ENCODE peak calls at places on chromosomes 7 and 10, in four cellular contexts. K, Z, W and Y are unnamed samples.

GRCh38 chr10:94623572-94623971 is 60.0 kb upstream of the CYP2C18 start:
- DNase-seq in W (no peak), K (no peak), Z (no peak), Y (no peak)

GRCh38 chr10:44950326-44951225 is 9.0 kb upstream of the RASSF4 start:
- DNase-seq in W (no peak), K (no peak), Z (peak), Y (no peak)

GRCh38 chr7:143454091-143454729 is 11.0 kb downstream of the TAS2R60 start:
- DNase-seq in W (no peak), K (peak), Z (no peak), Y (no peak)

GRCh38 chr10:22629126-22629525 is 85.3 kb downstream of the PIP4K2A start:
- DNase-seq in Z (no peak), W (peak), K (peak), Y (no peak)

GRCh38 chr10:110643670-110644597 is at the start of gene RBM20:
- DNase-seq in Z (no peak), K (no peak), W (peak), Y (no peak)

GRCh38 chr10:117477961-117478670 is 64.4 kb upstream of the EMX2 start:
- DNase-seq in Z (no peak), K (peak), W (peak), Y (peak)

GRCh38 chr7:113071465-113071864 is 15.2 kb downstream of the GPR85 start:
- DNase-seq in W (no peak), Z (no peak), K (peak), Y (peak)

GRCh38 chr10:59177031-59177861 is 803 bp downstream of the PHYHIPL start:
- DNase-seq in K (peak), W (peak), Z (no peak), Y (peak)

GRCh38 chr10:124496620-124497019 is 35.0 kb downstream of the LHPP start:
- DNase-seq in W (no peak), Z (no peak), K (no peak), Y (no peak)

GRCh38 chr10:125538947-125539649 is 143.9 kb downstream of the TEX36 start:
- DNase-seq in K (no peak), W (peak), Z (no peak), Y (peak)

GRCh38 chr7:154842608-154843007 is 160.3 kb downstream of the PAXIP1 start:
- DNase-seq in K (no peak), Z (no peak), W (peak), Y (peak)

GRCh38 chr10:59864141-59864962 is 42.0 kb downstream of the CCDC6 start:
- DNase-seq in K (no peak), W (no peak), Z (no peak), Y (no peak)

GRCh38 chr7:83514977-83515376 is 134.0 kb downstream of the SEMA3E start:
- DNase-seq in K (no peak), W (no peak), Z (no peak), Y (no peak)

GRCh38 chr10:43396061-43396927 is 12.7 kb downstream of the HNRNPF start:
- DNase-seq in Z (peak), K (peak), W (peak), Y (peak)

GRCh38 chr7:97317575-97317974 is 200.1 kb downstream of the SDHAF3 start:
- DNase-seq in Z (no peak), W (no peak), K (no peak), Y (peak)

GRCh38 chr10:122878799-122879338 is 512 bp downstream of the FAM24B start:
- DNase-seq in W (peak), K (peak), Z (no peak), Y (peak)

GRCh38 chr7:23967949-23968599 is 258.1 kb downstream of the STK31 start:
- DNase-seq in K (no peak), W (no peak), Z (no peak), Y (no peak)

GRCh38 chr10:103501186-103501585 is 7.7 kb downstream of the NEURL1 start:
- DNase-seq in Z (no peak), W (no peak), K (no peak), Y (no peak)

GRCh38 chr7:12210179-12211053 is 678 bp upstream of the TMEM106B start:
- DNase-seq in W (peak), Z (no peak), K (no peak), Y (no peak)

GRCh38 chr10:10403762-10404161 is 613.9 kb upstream of the CELF2 start:
- DNase-seq in K (no peak), W (no peak), Z (no peak), Y (no peak)

GRCh38 chr7:155169081-155169480 is 99.0 kb downstream of the HTR5A start:
- DNase-seq in W (no peak), Z (no peak), K (no peak), Y (no peak)

GRCh38 chr10:110207805-110208613 is 604 bp downstream of the MXI1 start:
- DNase-seq in K (peak), Z (no peak), W (peak), Y (peak)

GRCh38 chr10:89147256-89147655 is 59.9 kb downstream of the CH25H start:
- DNase-seq in W (peak), K (peak), Z (no peak), Y (peak)

GRCh38 chr10:60044221-60044620 is 137.9 kb upstream of the CCDC6 start:
- DNase-seq in W (peak), K (peak), Z (no peak), Y (no peak)

GRCh38 chr10:124632064-124632531 is 112.1 kb downstream of the FAM53B start:
- DNase-seq in K (no peak), W (no peak), Z (peak), Y (peak)

GRCh38 chr10:125144209-125144608 is 16.2 kb downstream of the CTBP2 start:
- DNase-seq in Z (no peak), W (no peak), K (no peak), Y (no peak)

GRCh38 chr7:139471740-139472353 is 11.6 kb downstream of the KLRG2 start:
- DNase-seq in K (no peak), W (peak), Z (no peak), Y (peak)

GRCh38 chr7:13262929-13263530 is 575.6 kb downstream of the ARL4A start:
- DNase-seq in Z (no peak), W (peak), K (peak), Y (peak)

GRCh38 chr7:80895056-80895455 is 23.8 kb downstream of the SEMA3C start:
- DNase-seq in K (no peak), Z (no peak), W (no peak), Y (no peak)

GRCh38 chr7:141752634-141753033 is 11.3 kb upstream of the TAS2R3 start:
- DNase-seq in W (peak), Z (no peak), K (no peak), Y (no peak)

GRCh38 chr7:22083711-22084289 is 138.1 kb upstream of the CDCA7L start:
- DNase-seq in Z (no peak), W (peak), K (no peak), Y (no peak)

GRCh38 chr7:4965295-4966022 is 6.5 kb upstream of the MMD2 start:
- DNase-seq in K (no peak), Z (no peak), W (no peak), Y (no peak)

GRCh38 chr7:16026253-16027020 is 340.0 kb upstream of the MEOX2 start:
- DNase-seq in K (no peak), Z (no peak), W (no peak), Y (peak)

GRCh38 chr7:37162106-37162505 is 286.6 kb downstream of the ELMO1 start:
- DNase-seq in W (no peak), K (no peak), Z (no peak), Y (no peak)

GRCh38 chr10:48470115-48470892 is 134.6 kb downstream of the ARHGAP22 start:
- DNase-seq in Z (no peak), K (no peak), W (no peak), Y (no peak)

GRCh38 chr7:137981668-137982067 is 20.2 kb downstream of the CREB3L2 start:
- DNase-seq in K (no peak), Z (no peak), W (no peak), Y (no peak)

GRCh38 chr7:2909043-2909442 is 64.9 kb upstream of the GNA12 start:
- DNase-seq in K (no peak), Z (no peak), W (no peak), Y (no peak)

GRCh38 chr10:43193496-43194080 is 55.3 kb downstream of the CSGALNACT2 start:
- DNase-seq in Z (no peak), W (no peak), K (no peak), Y (no peak)

GRCh38 chr7:67302113-67303039 is 305.7 kb downstream of the TYW1 start:
- DNase-seq in K (peak), W (peak), Z (peak), Y (peak)
- TF ChIP-seq CTCF in K (peak), W (no peak), Z (peak), Y (no peak)

DNA sequence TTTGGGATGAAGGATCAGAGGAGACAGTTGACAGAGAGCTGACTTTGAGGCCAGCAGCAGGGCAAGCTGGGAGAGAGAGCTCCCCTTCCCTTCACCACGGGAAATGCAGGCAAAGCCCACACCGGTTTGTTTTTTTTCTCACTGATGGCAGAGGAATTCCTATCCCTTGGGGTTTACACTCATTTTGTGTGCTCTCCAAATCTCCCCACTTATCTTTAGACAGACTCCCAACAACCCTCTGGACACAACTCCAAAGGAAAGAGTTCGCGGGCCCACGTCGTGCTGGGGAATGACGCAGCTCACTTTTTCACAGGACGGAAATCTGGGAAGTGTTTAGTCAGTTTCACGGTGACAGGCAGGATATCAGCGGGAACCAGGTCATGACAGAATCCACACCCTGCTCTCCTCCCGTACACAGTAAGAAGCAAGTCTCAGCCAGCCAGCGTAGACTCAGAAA is 68.3 kb upstream of the FAM171A1 start:
- DNase-seq in Z (no peak), K (peak), W (no peak), Y (no peak)
- TF ChIP-seq CTCF in Z (peak), K (peak), W (no peak), Y (peak)

DNA sequence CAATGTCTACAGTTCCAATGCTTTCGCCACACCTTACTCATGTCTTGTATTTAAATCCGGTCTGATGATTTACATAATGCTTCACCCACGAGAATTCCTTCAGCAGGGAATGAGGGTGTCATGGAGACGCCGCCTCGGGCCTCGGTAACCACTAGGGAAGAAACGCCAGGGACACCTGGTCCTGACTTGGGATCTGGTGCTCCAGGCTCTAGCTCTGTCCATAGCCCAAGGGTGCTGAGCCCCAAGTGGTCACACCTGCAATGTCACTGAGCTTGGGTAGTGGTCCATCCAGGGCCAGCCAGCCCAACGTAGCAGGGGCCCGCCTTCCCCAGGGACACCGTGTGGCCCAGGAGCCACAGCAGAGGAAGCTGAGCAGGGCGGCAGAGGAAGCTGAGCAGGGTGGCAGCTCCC is 37.4 kb downstream of the PRKAG2 start:
- DNase-seq in W (no peak), K (no peak), Z (no peak), Y (no peak)
- TF ChIP-seq CTCF in W (no peak), K (no peak), Z (no peak), Y (no peak)

GRCh38 chr10:71638577-71639411 is 80.8 kb downstream of the C10orf105 start:
- DNase-seq in K (no peak), Z (no peak), W (no peak), Y (no peak)
- TF ChIP-seq CTCF in K (no peak), Z (no peak), W (no peak), Y (no peak)

GRCh38 chr7:46681865-46682503 is 760.9 kb upstream of the IGFBP3 start:
- DNase-seq in W (no peak), K (peak), Z (no peak), Y (no peak)

GRCh38 chr7:46687203-46687602 is 766.1 kb upstream of the IGFBP3 start:
- DNase-seq in K (peak), W (no peak), Z (no peak), Y (no peak)

GRCh38 chr7:46680147-46680546 is 759.1 kb upstream of the IGFBP3 start:
- DNase-seq in W (no peak), Z (no peak), K (no peak), Y (peak)

GRCh38 chr7:46682841-46683624 is 762.0 kb upstream of the IGFBP3 start:
- DNase-seq in W (no peak), Z (no peak), K (peak), Y (peak)

GRCh38 chr7:46685051-46685450 is 764.0 kb upstream of the IGFBP3 start:
- DNase-seq in Z (no peak), W (peak), K (no peak), Y (no peak)
- TF ChIP-seq CTCF in Z (no peak), W (peak), K (no peak), Y (no peak)

GRCh38 chr7:105330526-105330925 is 58.2 kb downstream of the SRPK2 start:
- DNase-seq in W (no peak), Z (no peak), K (no peak), Y (no peak)

GRCh38 chr7:105339404-105340316 is 49.1 kb downstream of the SRPK2 start:
- DNase-seq in W (no peak), K (no peak), Z (no peak), Y (no peak)

GRCh38 chr7:105337529-105337928 is 51.2 kb downstream of the SRPK2 start:
- DNase-seq in K (no peak), Z (no peak), W (no peak), Y (no peak)

DNA sequence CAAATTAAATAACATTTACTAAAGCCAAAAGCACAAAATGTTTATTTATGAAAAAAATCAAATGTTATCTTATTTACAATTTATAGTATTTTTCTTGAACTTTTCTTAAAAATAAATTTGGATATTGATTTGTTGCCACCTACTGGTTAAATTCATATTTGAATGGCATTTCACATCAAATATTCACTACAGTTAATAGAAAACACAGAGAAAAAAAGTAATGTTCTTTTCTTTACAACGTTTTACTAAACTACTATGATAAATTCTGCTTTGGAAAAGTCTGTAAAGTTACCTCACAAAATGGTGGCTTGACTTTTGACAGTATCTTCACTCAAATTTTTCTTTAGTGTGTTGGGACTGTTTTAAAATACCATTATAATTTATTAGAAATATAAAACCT is 52.7 kb downstream of the SRPK2 start:
- DNase-seq in W (peak), Z (no peak), K (no peak), Y (no peak)
- TF ChIP-seq CTCF in W (peak), Z (peak), K (peak), Y (peak)

GRCh38 chr7:131222171-131222570 is 105.5 kb upstream of the MKLN1 start:
- DNase-seq in W (no peak), K (no peak), Z (no peak), Y (no peak)
- TF ChIP-seq CTCF in W (peak), K (no peak), Z (no peak), Y (no peak)

DNA sequence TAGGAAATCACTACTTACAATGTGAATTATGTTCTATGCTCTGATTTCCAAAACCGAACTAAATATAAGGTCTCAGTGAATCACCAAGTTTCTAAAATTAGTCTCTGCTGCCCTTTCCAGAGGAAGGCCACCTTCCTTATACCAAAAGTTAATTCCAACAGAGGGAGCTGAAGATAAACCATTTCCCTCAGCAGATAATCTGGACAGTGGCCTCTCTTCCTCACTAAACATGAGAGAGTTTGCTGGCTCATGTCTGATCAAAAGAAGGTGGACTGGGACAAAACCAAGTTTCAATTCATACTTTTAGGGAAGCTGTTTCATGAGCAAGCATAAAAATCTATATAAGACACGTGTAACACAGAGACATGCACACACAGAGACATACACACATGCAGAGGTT is 6.4 kb downstream of the FEZF1 start:
- DNase-seq in Z (no peak), W (no peak), K (no peak), Y (no peak)
- TF ChIP-seq CTCF in Z (no peak), W (no peak), K (no peak), Y (no peak)

GRCh38 chr7:1290262-1291039 is 57.8 kb downstream of the UNCX start:
- DNase-seq in W (peak), Z (no peak), K (peak), Y (no peak)
- TF ChIP-seq CTCF in W (peak), Z (no peak), K (peak), Y (no peak)